ENCODE peak calls at places on chromosome 2, in eight cellular contexts. C is anterior cingulate cortex; O is aorta; B is T-helper 1 cell; X is stimulated activated naive CD4-positive, alpha-beta T cell; I is left ventricle myocardium superior; Y is lung; Q is omental fat pad. M is an unnamed sample.

GRCh38 chr2:136057023-136057801 is 60.7 kb downstream of the CXCR4 start:
- DNase-seq in C (no peak), I (no peak), Y (no peak), Q (no peak), B (no peak), X (no peak), O (no peak), M (no peak)

GRCh38 chr2:68487773-68488355 is 20.5 kb downstream of the APLF start:
- DNase-seq in I (no peak), B (no peak), X (peak; percentile 23), C (no peak), Q (no peak), O (no peak), Y (no peak), M (no peak)

GRCh38 chr2:71749671-71750101 is 296.3 kb downstream of the DYSF start:
- DNase-seq in B (no peak), Y (no peak), O (no peak), C (no peak), X (no peak), Q (no peak), I (no peak), M (no peak)

GRCh38 chr2:11499081-11499743 is 33.3 kb upstream of the E2F6 start:
- DNase-seq in B (no peak), C (peak; percentile 8), Q (no peak), O (no peak), Y (no peak), I (no peak), X (no peak), M (no peak)

GRCh38 chr2:40279001-40279400 is 172.9 kb downstream of the SLC8A1 start:
- DNase-seq in Y (no peak), X (no peak), B (no peak), Q (no peak), C (no peak), I (no peak), O (no peak), M (no peak)

GRCh38 chr2:157898591-157898996 is 22.5 kb upstream of the ACVR1 start:
- DNase-seq in B (no peak), Q (no peak), I (no peak), O (no peak), C (no peak), Y (peak; percentile 33), X (peak; percentile 4), M (no peak)

GRCh38 chr2:102929721-102930120 is 167.9 kb downstream of the TMEM182 start:
- DNase-seq in Q (no peak), C (no peak), Y (no peak), O (no peak), B (no peak), X (no peak), I (no peak), M (no peak)

GRCh38 chr2:65320042-65320711 is 92.5 kb downstream of the ACTR2 start:
- DNase-seq in Q (no peak), B (no peak), Y (no peak), O (no peak), C (no peak), X (no peak), I (peak; percentile 46), M (no peak)

GRCh38 chr2:1605659-1606400 is 138.5 kb downstream of the PXDN start:
- DNase-seq in O (peak; percentile 56), B (no peak), Y (no peak), Q (no peak), C (no peak), X (no peak), I (peak; percentile 65), M (no peak)

GRCh38 chr2:171712051-171712450 is 24.8 kb downstream of the DYNC1I2 start:
- DNase-seq in B (no peak), O (no peak), X (no peak), Q (no peak), Y (no peak), I (no peak), C (no peak), M (no peak)

GRCh38 chr2:181742908-181743722 is 62.8 kb upstream of the NEUROD1 start:
- DNase-seq in X (peak; percentile 38), O (no peak), Y (no peak), C (no peak), B (no peak), Q (no peak), I (no peak), M (no peak)

GRCh38 chr2:209476367-209477191 is 52.7 kb downstream of the MAP2 start:
- DNase-seq in Q (peak; percentile 30), Y (no peak), I (no peak), O (no peak), X (no peak), C (peak; percentile 18), B (no peak), M (no peak)

GRCh38 chr2:207423886-207424285 is 105.9 kb upstream of the CREB1 start:
- DNase-seq in I (no peak), Y (no peak), X (no peak), O (no peak), B (no peak), Q (no peak), C (no peak), M (no peak)

GRCh38 chr2:200786826-200787225 is 24.9 kb upstream of the BZW1 start:
- DNase-seq in I (no peak), X (no peak), Q (no peak), O (peak; percentile 57), C (no peak), Y (no peak), B (no peak), M (no peak)

GRCh38 chr2:2826209-2826551 is 495.1 kb upstream of the MYT1L start:
- DNase-seq in I (no peak), X (no peak), O (no peak), Q (no peak), Y (no peak), B (no peak), C (no peak), M (no peak)